ENCODE peak calls at places on chromosomes 3 and 15, in four cellular contexts. J, I, U and G are unnamed samples.

GRCh38 chr3:47193871-47194859 is 30.3 kb upstream of the SETD2 start:
- DNase-seq in U (no peak), J (no peak), I (peak; percentile 36), G (no peak)

GRCh38 chr15:45399381-45400212 is 21.3 kb upstream of the GATM start:
- DNase-seq in I (peak; percentile 89), J (no peak), U (no peak), G (no peak)

GRCh38 chr3:186213946-186214345 is 105.1 kb upstream of the ETV5 start:
- DNase-seq in I (no peak), U (no peak), J (no peak), G (no peak)

GRCh38 chr3:51389423-51390183 is 1.5 kb upstream of the RBM15B start:
- DNase-seq in U (no peak), I (peak; percentile 83), J (no peak), G (no peak)

GRCh38 chr3:149273096-149273751 is 51.6 kb upstream of the CP start:
- DNase-seq in I (peak; percentile 94), J (peak; percentile 69), U (no peak), G (no peak)

GRCh38 chr15:75358771-75359536 is 9.5 kb downstream of the MAN2C1 start:
- DNase-seq in I (no peak), U (no peak), J (no peak), G (no peak)

GRCh38 chr15:97961067-97961954 is 808 bp downstream of the ARRDC4 start:
- DNase-seq in I (peak; percentile 59), U (peak; percentile 75), J (peak; percentile 59), G (peak; percentile 80)

GRCh38 chr3:138511990-138512389 is 77.6 kb downstream of the ESYT3 start:
- DNase-seq in I (no peak), J (no peak), U (no peak), G (no peak)

GRCh38 chr3:156761713-156762575 is 64.2 kb upstream of the LEKR1 start:
- DNase-seq in I (peak; percentile 57), U (no peak), J (no peak), G (no peak)

GRCh38 chr3:56119575-56120349 is 348.5 kb downstream of the ERC2 start:
- DNase-seq in J (no peak), U (no peak), I (peak; percentile 87), G (no peak)

GRCh38 chr3:100518244-100518643 is 25.8 kb downstream of the TMEM45A start:
- DNase-seq in U (no peak), I (no peak), J (no peak), G (no peak)

GRCh38 chr3:153528473-153528872 is 366.4 kb downstream of the RAP2B start:
- DNase-seq in I (no peak), U (no peak), J (no peak), G (no peak)

GRCh38 chr3:143287403-143287802 is 167.8 kb downstream of the CHST2 start:
- DNase-seq in J (no peak), U (no peak), I (no peak), G (no peak)

GRCh38 chr3:129462365-129462968 is 22.4 kb downstream of the IFT122 start:
- DNase-seq in I (no peak), U (no peak), J (no peak), G (no peak)

GRCh38 chr3:108524547-108524946 is 14.2 kb upstream of the MYH15 start:
- DNase-seq in I (peak; percentile 26), J (no peak), U (no peak), G (no peak)

GRCh38 chr3:120418446-120418845 is 32.3 kb downstream of the FSTL1 start:
- DNase-seq in U (no peak), J (no peak), I (no peak), G (no peak)

GRCh38 chr15:71333839-71334238 is 218.6 kb downstream of the THSD4 start:
- DNase-seq in I (peak; percentile 71), J (no peak), U (no peak), G (no peak)

DNA sequence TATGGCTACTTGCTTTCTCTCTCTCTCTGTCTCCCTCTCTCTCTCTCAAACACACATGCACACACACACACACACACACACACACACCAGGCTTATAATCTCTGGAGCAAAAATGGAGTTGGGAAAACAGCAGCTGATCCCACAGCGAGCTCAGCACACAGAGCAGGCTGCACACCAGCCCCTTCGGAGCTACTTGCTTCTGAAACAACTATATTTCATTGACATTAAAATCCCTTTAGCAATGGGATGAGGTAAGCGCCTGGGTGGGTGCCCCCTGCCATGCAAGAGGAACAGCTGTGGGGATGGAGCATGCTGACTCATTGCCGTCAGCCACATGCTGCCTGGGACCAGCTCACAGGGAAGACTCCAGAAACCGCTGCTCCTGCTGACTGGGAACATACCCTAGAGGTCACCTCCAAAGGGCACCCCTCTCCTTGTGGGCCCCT is 45.7 kb downstream of the B3GNT5 start:
- DNase-seq in I (peak; percentile 89), J (peak; percentile 56), U (peak; percentile 72), G (peak; percentile 51)
- H3K4me1 ChIP-seq in I (peaks cover 26% of the 10 kb centered on the region), J (no peaks in the 10 kb centered on the region), U (no peaks in the 10 kb centered on the region), G (no peaks in the 10 kb centered on the region)

GRCh38 chr15:42123546-42123945 is 29.2 kb upstream of the PLA2G4D start:
- DNase-seq in U (no peak), J (no peak), I (no peak), G (no peak)

GRCh38 chr15:42121667-42122066 is 27.3 kb upstream of the PLA2G4D start:
- DNase-seq in J (no peak), U (no peak), I (no peak), G (no peak)

GRCh38 chr15:42120285-42120684 is 25.9 kb upstream of the PLA2G4D start:
- DNase-seq in J (no peak), U (no peak), I (no peak), G (no peak)

GRCh38 chr15:42121021-42121420 is 26.7 kb upstream of the PLA2G4D start:
- DNase-seq in I (no peak), U (no peak), J (no peak), G (no peak)

DNA sequence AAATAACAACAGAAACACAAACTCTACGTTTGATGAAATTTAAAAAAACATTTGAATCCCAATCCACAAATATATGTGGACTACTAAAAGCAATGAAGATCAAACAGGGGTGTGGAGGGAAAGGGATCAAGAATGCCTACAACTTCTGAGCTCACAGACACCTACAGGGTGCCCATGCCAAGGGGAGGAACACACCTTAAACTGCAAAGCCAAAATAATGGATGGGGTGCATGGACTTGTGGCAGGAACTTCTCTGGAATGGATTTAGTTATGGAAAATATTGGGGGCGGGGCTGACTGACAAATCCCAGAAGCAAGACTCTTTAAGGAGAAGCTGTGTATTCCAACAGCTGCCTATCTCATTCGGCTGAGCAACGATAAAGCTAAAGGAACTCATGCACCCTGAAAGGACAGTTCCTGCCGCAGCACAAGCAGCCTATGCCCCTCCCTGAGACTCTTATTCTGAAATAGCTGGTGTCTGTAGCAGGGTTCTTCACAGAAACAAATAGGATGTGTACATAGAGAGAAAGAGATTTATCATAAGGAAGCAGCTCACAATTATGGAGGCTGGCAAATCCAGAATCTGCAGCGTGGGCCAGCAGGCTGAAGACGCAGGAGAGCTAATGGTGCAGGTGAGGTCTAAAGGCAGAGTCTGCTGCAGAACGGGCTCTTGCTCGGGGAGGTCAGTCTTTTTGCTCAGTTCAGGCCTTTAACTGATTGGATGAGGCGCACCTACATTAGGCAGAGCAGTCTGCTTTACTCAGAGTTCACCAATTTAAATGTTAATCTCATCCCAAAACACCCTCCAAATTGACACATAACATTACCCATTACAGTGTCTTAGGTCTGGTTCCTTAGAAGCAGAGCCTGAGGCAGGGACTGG is 24.5 kb upstream of the PLA2G4D start:
- DNase-seq in J (no peak), U (no peak), I (no peak), G (no peak)
- H3K4me3 ChIP-seq in J (no peak overlapping the region), U (no peak overlapping the region), I (no peak overlapping the region), G (no peak overlapping the region)

DNA sequence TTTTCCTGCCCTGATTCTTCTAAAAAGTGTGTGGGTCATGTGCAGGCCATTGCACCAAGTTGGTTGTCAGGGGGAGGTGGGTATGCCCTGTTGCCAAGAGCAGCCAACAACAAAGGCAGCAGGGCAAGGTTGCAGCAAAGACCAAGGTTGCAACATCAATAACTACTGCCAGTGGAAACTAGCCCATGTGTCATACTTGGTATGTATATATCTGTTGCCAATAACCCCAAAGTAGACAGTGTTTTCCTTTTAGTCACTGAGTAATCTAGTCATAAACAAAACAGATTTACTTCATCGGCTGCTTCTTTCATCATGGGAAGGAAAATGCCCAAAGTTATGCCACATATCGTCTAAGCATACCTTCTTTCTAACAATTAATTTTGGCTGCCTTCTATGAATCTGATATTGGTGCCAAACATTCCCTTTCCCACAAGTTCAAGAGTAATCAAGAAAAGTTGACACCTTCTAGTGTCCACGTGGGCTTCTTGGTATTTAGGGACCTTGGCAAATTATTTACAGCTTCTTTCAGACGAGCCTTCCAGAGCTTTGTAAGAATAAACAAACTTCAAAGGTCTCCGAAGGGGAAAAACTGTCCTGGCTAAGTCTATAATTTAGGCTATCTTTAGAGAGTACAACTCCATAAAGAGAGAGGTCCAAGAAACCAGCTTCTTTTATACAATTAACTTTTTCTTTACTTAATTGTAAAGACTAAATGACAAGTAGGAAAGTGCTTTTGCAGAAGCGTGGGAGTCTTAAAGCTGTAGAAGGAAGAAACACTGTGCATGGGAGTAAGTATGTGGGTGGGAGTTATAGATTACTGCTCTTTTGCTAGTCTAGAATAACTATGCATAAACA is 10.1 kb upstream of the MBNL1 start:
- DNase-seq in U (peak; percentile 91), I (peak; percentile 98), J (peak; percentile 73), G (peak; percentile 88)
- H3K4me1 ChIP-seq in U (peaks cover 50% of the 10 kb centered on the region), I (peaks cover 15% of the 10 kb centered on the region), J (no peaks in the 10 kb centered on the region), G (peaks cover 22% of the 10 kb centered on the region)

GRCh38 chr15:39583586-39584265 is 2.8 kb downstream of the THBS1 start:
- DNase-seq in I (peak; percentile 73), U (no peak), J (no peak), G (no peak)
- H3K4me3 ChIP-seq in I (peak overlapping the region; percentile 82), U (peak overlapping the region; percentile 69), J (peak overlapping the region; percentile 90), G (peak overlapping the region; percentile 66)

GRCh38 chr15:101120473-101120872 is 131.4 kb downstream of the CHSY1 start:
- DNase-seq in I (no peak), J (no peak), U (no peak), G (no peak)
- H3K4me1 ChIP-seq in I (peaks cover 36% of the 10 kb centered on the region), J (peaks cover 6% of the 10 kb centered on the region), U (peaks cover 29% of the 10 kb centered on the region), G (no peaks in the 10 kb centered on the region)

GRCh38 chr3:71206305-71206704 is 377.2 kb downstream of the FOXP1 start:
- DNase-seq in I (no peak), U (no peak), J (no peak), G (no peak)
- H3K4me3 ChIP-seq in I (no peak overlapping the region), U (no peak overlapping the region), J (no peak overlapping the region), G (no peak overlapping the region)

DNA sequence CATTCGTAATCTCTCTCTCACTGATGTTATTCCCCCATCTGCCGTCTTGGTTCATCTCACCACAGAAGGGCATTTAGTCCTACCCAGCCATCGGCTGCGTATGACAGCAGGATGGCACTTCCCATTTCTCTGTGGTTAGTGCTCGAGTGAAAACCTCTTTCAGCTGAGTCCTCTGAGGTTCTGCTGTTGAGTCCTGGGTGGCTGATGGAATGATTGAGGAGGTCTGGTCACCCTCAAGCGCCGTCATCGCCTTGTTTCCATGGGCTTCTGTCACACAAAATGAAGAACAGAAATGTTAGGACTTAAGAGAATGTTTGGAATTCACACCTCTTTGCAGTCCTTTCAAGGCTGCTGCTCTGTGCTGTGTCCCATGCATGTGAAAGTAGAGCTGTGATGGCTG is 9.4 kb upstream of the SACM1L start:
- DNase-seq in J (no peak), I (no peak), U (no peak), G (no peak)
- H3K4me1 ChIP-seq in J (no peaks in the 10 kb centered on the region), I (peaks cover 21% of the 10 kb centered on the region), U (peaks cover 9% of the 10 kb centered on the region), G (no peaks in the 10 kb centered on the region)